ENCODE peak calls at places on chromosomes 7 and 10, in ten cellular contexts. U is CD8-positive, alpha-beta memory T cell; R is Karpas-422; K is endodermal cell; D is retinal pigment epithelial cell; S is CD8-positive, alpha-beta T cell; F is epithelial cell of esophagus; E is breast epithelium; P is GM23338; V is fibroblast of pulmonary artery. A is an unnamed sample.
A peak's percentile ranks its signal among the peaks of the same experiment; 100 is the strongest.

GRCh38 chr10:113517165-113517892 is 35.5 kb upstream of the HABP2 start:
- DNase-seq in U (no peak), R (no peak), K (peak; percentile 19), D (no peak), S (no peak), F (no peak), E (no peak), P (no peak), V (no peak), A (no peak)

GRCh38 chr10:6507311-6507710 is 72.8 kb downstream of the PRKCQ start:
- DNase-seq in U (no peak), R (no peak), K (no peak), D (no peak), S (no peak), F (no peak), E (no peak), P (no peak), V (no peak), A (no peak)

GRCh38 chr10:133292919-133293809 is 15.5 kb downstream of the TUBGCP2 start:
- DNase-seq in U (no peak), R (no peak), K (no peak), D (no peak), S (no peak), F (peak; percentile 75), E (no peak), P (no peak), V (peak; percentile 47), A (peak; percentile 60)

GRCh38 chr10:3467052-3467906 is 294.7 kb upstream of the PITRM1 start:
- DNase-seq in U (no peak), R (no peak), K (peak; percentile 73), D (peak; percentile 93), S (no peak), F (peak; percentile 99), E (peak; percentile 83), P (peak; percentile 64), V (peak; percentile 100), A (peak; percentile 94)

GRCh38 chr7:98802088-98802780 is 67.6 kb downstream of the TMEM130 start:
- DNase-seq in U (no peak), R (peak; percentile 90), K (peak; percentile 64), D (peak; percentile 64), S (no peak), F (no peak), E (no peak), P (peak; percentile 25), V (peak; percentile 66), A (peak; percentile 22)

GRCh38 chr10:1747590-1748157 is 10.3 kb upstream of the ADARB2 start:
- DNase-seq in U (no peak), R (no peak), K (no peak), D (no peak), S (no peak), F (no peak), E (no peak), P (no peak), V (no peak), A (no peak)

GRCh38 chr7:155395176-155395797 is 62.6 kb upstream of the EN2 start:
- DNase-seq in U (no peak), R (no peak), K (no peak), D (no peak), S (no peak), F (no peak), E (no peak), P (no peak), V (no peak), A (no peak)

GRCh38 chr10:122417667-122418066 is 36.8 kb upstream of the ARMS2 start:
- DNase-seq in U (no peak), R (no peak), K (no peak), D (no peak), S (no peak), F (peak; percentile 33), E (no peak), P (no peak), V (peak; percentile 64), A (no peak)

GRCh38 chr7:151017370-151017952 is 6.8 kb downstream of the ATG9B start:
- DNase-seq in U (no peak), R (peak; percentile 73), K (peak; percentile 51), D (no peak), S (no peak), F (no peak), E (no peak), P (no peak), V (no peak), A (no peak)

GRCh38 chr7:151017953-151018420 is 6.3 kb downstream of the ATG9B start:
- DNase-seq in U (peak; percentile 84), R (peak; percentile 91), K (peak; percentile 98), D (no peak), S (peak; percentile 90), F (peak; percentile 51), E (peak; percentile 73), P (peak; percentile 91), V (peak; percentile 51), A (peak; percentile 35)

GRCh38 chr7:151018421-151019129 is 5.7 kb downstream of the ATG9B start:
- DNase-seq in U (peak; percentile 67), R (no peak), K (peak; percentile 70), D (no peak), S (peak; percentile 68), F (peak; percentile 48), E (no peak), P (peak; percentile 65), V (no peak), A (no peak)

GRCh38 chr7:151019130-151019447 is 5.2 kb downstream of the ATG9B start:
- DNase-seq in U (no peak), R (no peak), K (no peak), D (no peak), S (no peak), F (no peak), E (no peak), P (no peak), V (no peak), A (no peak)

DNA sequence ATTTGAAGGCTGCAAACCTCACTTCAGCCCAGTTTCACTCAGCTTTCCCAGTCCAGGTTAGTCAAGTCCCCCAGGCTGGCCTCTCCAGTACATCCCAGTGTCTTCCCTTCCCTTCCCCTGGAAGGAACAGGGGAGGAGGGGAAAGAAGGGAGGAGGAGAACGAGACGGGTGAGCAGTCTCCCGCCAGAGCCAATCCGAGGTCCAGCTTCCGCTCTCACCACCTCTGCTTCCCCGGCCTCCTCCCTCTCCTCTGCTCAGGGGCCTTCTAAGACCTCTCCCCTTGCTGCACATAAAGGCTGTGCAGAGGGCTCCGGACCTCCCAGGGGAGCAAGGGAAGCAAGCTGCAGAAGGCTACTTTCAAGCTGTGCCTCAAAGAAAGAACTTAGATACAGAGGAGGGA is 4.1 kb downstream of the ATG9B start:
- DNase-seq in U (no peak), R (no peak), K (peak; percentile 77), D (no peak), S (no peak), F (no peak), E (no peak), P (no peak), V (no peak), A (no peak)
- H3K4me3 ChIP-seq in U (no peak overlapping the region), R (no peak overlapping the region), K (no peak overlapping the region), D (no peak overlapping the region), S (no peak overlapping the region), F (no peak overlapping the region), E (no peak overlapping the region), P (no peak overlapping the region), V (no peak overlapping the region), A (no peak overlapping the region)

GRCh38 chr7:51279391-51280023 is 37.1 kb downstream of the COBL start:
- DNase-seq in U (no peak), R (no peak), K (no peak), D (no peak), S (peak; percentile 4), F (no peak), E (no peak), P (no peak), V (no peak), A (no peak)

GRCh38 chr7:51276967-51277366 is 39.6 kb downstream of the COBL start:
- DNase-seq in U (no peak), R (no peak), K (no peak), D (no peak), S (peak; percentile 7), F (no peak), E (no peak), P (no peak), V (no peak), A (no peak)

GRCh38 chr7:51276091-51276605 is 40.5 kb downstream of the COBL start:
- DNase-seq in U (no peak), R (no peak), K (no peak), D (no peak), S (peak; percentile 27), F (no peak), E (no peak), P (no peak), V (no peak), A (no peak)

GRCh38 chr7:51280156-51280555 is 36.5 kb downstream of the COBL start:
- DNase-seq in U (no peak), R (no peak), K (no peak), D (no peak), S (no peak), F (no peak), E (no peak), P (no peak), V (no peak), A (no peak)

DNA sequence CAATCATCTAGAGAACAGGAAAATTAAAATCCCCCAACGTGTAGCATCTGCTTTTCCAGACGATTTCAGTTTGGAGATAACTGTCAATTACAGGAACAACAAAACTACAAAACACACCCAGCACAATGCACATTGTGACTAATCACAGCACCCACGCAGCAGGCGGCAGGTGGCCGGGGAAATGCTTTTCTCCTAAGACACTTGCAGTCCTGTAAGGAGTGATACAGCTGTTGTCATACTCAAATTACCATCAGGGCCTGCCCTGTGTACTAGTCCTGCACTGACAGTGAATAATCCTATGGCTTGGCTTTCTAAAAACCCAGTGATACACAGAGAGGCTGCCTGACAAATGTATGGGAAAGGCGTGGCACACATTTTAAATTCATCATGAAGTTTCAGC is 37.8 kb downstream of the COBL start:
- DNase-seq in U (no peak), R (no peak), K (no peak), D (no peak), S (peak; percentile 5), F (peak; percentile 16), E (no peak), P (no peak), V (no peak), A (no peak)
- H3K4me3 ChIP-seq in U (no peak overlapping the region), R (no peak overlapping the region), K (no peak overlapping the region), D (no peak overlapping the region), S (no peak overlapping the region), F (no peak overlapping the region), E (no peak overlapping the region), P (no peak overlapping the region), V (no peak overlapping the region), A (no peak overlapping the region)

DNA sequence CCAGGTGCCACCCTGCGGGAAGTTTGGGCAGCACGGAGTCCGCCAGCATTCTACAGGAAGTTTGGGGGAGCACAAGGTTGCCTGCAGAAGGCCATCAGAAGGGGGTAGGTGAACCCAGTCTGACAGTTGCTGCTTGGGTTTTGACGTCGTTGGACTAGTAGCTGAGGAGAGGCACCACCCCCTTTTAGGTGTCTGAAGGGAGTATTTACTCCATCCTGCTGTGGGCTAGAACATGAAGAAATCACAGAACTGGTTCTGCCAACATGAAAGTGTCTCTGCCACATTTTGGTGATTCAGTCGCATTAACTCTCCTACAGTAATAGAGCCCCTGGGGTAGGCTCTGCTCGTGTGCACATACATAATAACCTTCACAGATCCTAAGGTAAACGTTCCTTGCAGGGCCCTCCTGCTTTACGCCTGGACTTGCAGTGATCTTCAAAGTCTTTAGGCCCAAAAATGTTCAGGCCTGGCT is 852 bp upstream of the TRIL start:
- DNase-seq in U (no peak), R (no peak), K (no peak), D (no peak), S (no peak), F (peak; percentile 83), E (no peak), P (no peak), V (no peak), A (no peak)
- H3K4me3 ChIP-seq in U (no peak overlapping the region), R (no peak overlapping the region), K (peak overlapping the region; percentile 75), D (no peak overlapping the region), S (no peak overlapping the region), F (no peak overlapping the region), E (peak overlapping the region; percentile 52), P (peak overlapping the region; percentile 70), V (peak overlapping the region; percentile 52), A (peak overlapping the region; percentile 50)

GRCh38 chr7:55568613-55569268 is 3.6 kb downstream of the VOPP1 start:
- DNase-seq in U (no peak), R (no peak), K (no peak), D (no peak), S (no peak), F (no peak), E (no peak), P (no peak), V (peak; percentile 38), A (no peak)
- H3K4me3 ChIP-seq in U (peak overlapping the region; percentile 9), R (no peak overlapping the region), K (peak overlapping the region; percentile 6), D (no peak overlapping the region), S (no peak overlapping the region), F (no peak overlapping the region), E (no peak overlapping the region), P (peak overlapping the region; percentile 24), V (no peak overlapping the region), A (no peak overlapping the region)

A was measured in brain microvascular endothelial cell.